ENCODE peak calls at places on chromosome 4, in eight cellular contexts. One of them, this sample, is unnamed.
A peak's percentile ranks its signal among the peaks of the same experiment; 100 is the strongest.

GRCh38 chr4:111960241-111960667 is 185.0 kb upstream of the FAM241A start:
- DNase-seq in coronary artery: no peak
- DNase-seq in heart left ventricle: no peak
- DNase-seq in CD8-positive, alpha-beta T cell: no peak
- DNase-seq in uterus: no peak
- DNase-seq in osteoblast: no peak
- DNase-seq in heart right ventricle: no peak
- DNase-seq in body of pancreas: no peak
- DNase-seq in this sample: no peak

GRCh38 chr4:26937136-26937535 is 76.5 kb downstream of the STIM2 start:
- DNase-seq in osteoblast: no peak
- DNase-seq in body of pancreas: no peak
- DNase-seq in uterus: no peak
- DNase-seq in heart left ventricle: no peak
- DNase-seq in CD8-positive, alpha-beta T cell: no peak
- DNase-seq in heart right ventricle: no peak
- DNase-seq in coronary artery: no peak
- DNase-seq in this sample: no peak

GRCh38 chr4:118033148-118034060 is 882 bp upstream of the NDST3 start:
- DNase-seq in coronary artery: no peak
- DNase-seq in uterus: no peak
- DNase-seq in CD8-positive, alpha-beta T cell: no peak
- DNase-seq in body of pancreas: peak; percentile 66
- DNase-seq in heart left ventricle: no peak
- DNase-seq in heart right ventricle: peak; percentile 16
- DNase-seq in osteoblast: peak; percentile 89
- DNase-seq in this sample: no peak

GRCh38 chr4:150133605-150134004 is 55.4 kb downstream of the DCLK2 start:
- DNase-seq in osteoblast: no peak
- DNase-seq in heart right ventricle: no peak
- DNase-seq in uterus: no peak
- DNase-seq in heart left ventricle: no peak
- DNase-seq in coronary artery: no peak
- DNase-seq in CD8-positive, alpha-beta T cell: no peak
- DNase-seq in body of pancreas: no peak
- DNase-seq in this sample: no peak

GRCh38 chr4:69684821-69685220 is 31.8 kb upstream of the UGT2A1 start:
- DNase-seq in body of pancreas: no peak
- DNase-seq in osteoblast: no peak
- DNase-seq in CD8-positive, alpha-beta T cell: no peak
- DNase-seq in heart left ventricle: no peak
- DNase-seq in uterus: no peak
- DNase-seq in heart right ventricle: no peak
- DNase-seq in coronary artery: no peak
- DNase-seq in this sample: no peak

GRCh38 chr4:125070869-125071268 is 243.9 kb upstream of the FAT4 start:
- DNase-seq in body of pancreas: peak; percentile 20
- DNase-seq in heart right ventricle: no peak
- DNase-seq in CD8-positive, alpha-beta T cell: no peak
- DNase-seq in osteoblast: no peak
- DNase-seq in coronary artery: no peak
- DNase-seq in heart left ventricle: no peak
- DNase-seq in uterus: no peak
- DNase-seq in this sample: no peak

GRCh38 chr4:86924805-86925204 is 10.0 kb upstream of the AFF1 start:
- DNase-seq in coronary artery: no peak
- DNase-seq in CD8-positive, alpha-beta T cell: no peak
- DNase-seq in uterus: no peak
- DNase-seq in heart left ventricle: no peak
- DNase-seq in heart right ventricle: no peak
- DNase-seq in osteoblast: no peak
- DNase-seq in body of pancreas: no peak
- DNase-seq in this sample: no peak

GRCh38 chr4:107618656-107619055 is 101.4 kb downstream of the PAPSS1 start:
- DNase-seq in coronary artery: no peak
- DNase-seq in uterus: no peak
- DNase-seq in heart left ventricle: no peak
- DNase-seq in CD8-positive, alpha-beta T cell: no peak
- DNase-seq in heart right ventricle: no peak
- DNase-seq in body of pancreas: no peak
- DNase-seq in osteoblast: no peak
- DNase-seq in this sample: no peak

GRCh38 chr4:42706086-42706485 is 49.2 kb upstream of the ATP8A1 start:
- DNase-seq in uterus: no peak
- DNase-seq in body of pancreas: no peak
- DNase-seq in CD8-positive, alpha-beta T cell: no peak
- DNase-seq in osteoblast: no peak
- DNase-seq in heart left ventricle: no peak
- DNase-seq in heart right ventricle: no peak
- DNase-seq in coronary artery: no peak
- DNase-seq in this sample: no peak

GRCh38 chr4:101279377-101279871 is 67.9 kb downstream of the PPP3CA start:
- DNase-seq in coronary artery: no peak
- DNase-seq in body of pancreas: peak; percentile 23
- DNase-seq in heart left ventricle: peak; percentile 66
- DNase-seq in heart right ventricle: no peak
- DNase-seq in osteoblast: peak; percentile 85
- DNase-seq in uterus: peak; percentile 71
- DNase-seq in CD8-positive, alpha-beta T cell: no peak
- DNase-seq in this sample: peak; percentile 86

GRCh38 chr4:126354784-126355183 is 1040.0 kb downstream of the FAT4 start:
- DNase-seq in osteoblast: no peak
- DNase-seq in coronary artery: no peak
- DNase-seq in heart left ventricle: no peak
- DNase-seq in uterus: no peak
- DNase-seq in heart right ventricle: no peak
- DNase-seq in CD8-positive, alpha-beta T cell: no peak
- DNase-seq in body of pancreas: no peak
- DNase-seq in this sample: no peak

GRCh38 chr4:76533314-76533713 is 98.3 kb downstream of the SHROOM3 start:
- DNase-seq in CD8-positive, alpha-beta T cell: no peak
- DNase-seq in heart right ventricle: no peak
- DNase-seq in osteoblast: no peak
- DNase-seq in heart left ventricle: no peak
- DNase-seq in body of pancreas: no peak
- DNase-seq in uterus: no peak
- DNase-seq in coronary artery: no peak
- DNase-seq in this sample: no peak

GRCh38 chr4:134337584-134337983 is 136.0 kb upstream of the PABPC4L start:
- DNase-seq in body of pancreas: no peak
- DNase-seq in heart left ventricle: no peak
- DNase-seq in osteoblast: no peak
- DNase-seq in CD8-positive, alpha-beta T cell: no peak
- DNase-seq in heart right ventricle: no peak
- DNase-seq in coronary artery: no peak
- DNase-seq in uterus: no peak
- DNase-seq in this sample: no peak

GRCh38 chr4:72275381-72275780 is 243.6 kb downstream of the NPFFR2 start:
- DNase-seq in body of pancreas: no peak
- DNase-seq in osteoblast: no peak
- DNase-seq in heart left ventricle: no peak
- DNase-seq in coronary artery: no peak
- DNase-seq in CD8-positive, alpha-beta T cell: no peak
- DNase-seq in heart right ventricle: no peak
- DNase-seq in uterus: no peak
- DNase-seq in this sample: no peak

GRCh38 chr4:77031544-77031943 is 44.2 kb downstream of the CCNI start:
- DNase-seq in uterus: no peak
- DNase-seq in body of pancreas: no peak
- DNase-seq in osteoblast: no peak
- DNase-seq in CD8-positive, alpha-beta T cell: no peak
- DNase-seq in heart right ventricle: no peak
- DNase-seq in heart left ventricle: no peak
- DNase-seq in coronary artery: no peak
- DNase-seq in this sample: no peak

GRCh38 chr4:86451560-86452322 is 91.9 kb upstream of the MAPK10 start:
- DNase-seq in body of pancreas: no peak
- DNase-seq in heart right ventricle: no peak
- DNase-seq in heart left ventricle: no peak
- DNase-seq in uterus: no peak
- DNase-seq in osteoblast: no peak
- DNase-seq in CD8-positive, alpha-beta T cell: no peak
- DNase-seq in coronary artery: no peak
- DNase-seq in this sample: no peak

GRCh38 chr4:154507170-154507569 is 15.6 kb upstream of the DCHS2 start:
- DNase-seq in body of pancreas: no peak
- DNase-seq in osteoblast: no peak
- DNase-seq in heart left ventricle: no peak
- DNase-seq in coronary artery: no peak
- DNase-seq in heart right ventricle: no peak
- DNase-seq in uterus: no peak
- DNase-seq in CD8-positive, alpha-beta T cell: no peak
- DNase-seq in this sample: no peak

GRCh38 chr4:74038161-74039064 is at the start of gene CXCL3:
- DNase-seq in heart right ventricle: peak; percentile 79
- DNase-seq in heart left ventricle: peak; percentile 79
- DNase-seq in body of pancreas: peak; percentile 84
- DNase-seq in osteoblast: peak; percentile 82
- DNase-seq in uterus: peak; percentile 47
- DNase-seq in coronary artery: peak; percentile 79
- DNase-seq in CD8-positive, alpha-beta T cell: peak; percentile 10
- DNase-seq in this sample: no peak

GRCh38 chr4:169254546-169254983 is 16.2 kb downstream of the SH3RF1 start:
- DNase-seq in heart left ventricle: peak; percentile 43
- DNase-seq in CD8-positive, alpha-beta T cell: no peak
- DNase-seq in coronary artery: no peak
- DNase-seq in body of pancreas: peak; percentile 26
- DNase-seq in uterus: no peak
- DNase-seq in heart right ventricle: no peak
- DNase-seq in osteoblast: no peak
- DNase-seq in this sample: peak; percentile 53

GRCh38 chr4:171534391-171534790 is 278.8 kb upstream of the GALNTL6 start:
- DNase-seq in heart left ventricle: no peak
- DNase-seq in CD8-positive, alpha-beta T cell: no peak
- DNase-seq in heart right ventricle: no peak
- DNase-seq in coronary artery: no peak
- DNase-seq in osteoblast: no peak
- DNase-seq in body of pancreas: no peak
- DNase-seq in uterus: no peak
- DNase-seq in this sample: no peak

GRCh38 chr4:72383439-72383838 is 185.6 kb downstream of the ADAMTS3 start:
- DNase-seq in coronary artery: no peak
- DNase-seq in body of pancreas: no peak
- DNase-seq in uterus: no peak
- DNase-seq in CD8-positive, alpha-beta T cell: no peak
- DNase-seq in heart right ventricle: no peak
- DNase-seq in osteoblast: peak; percentile 21
- DNase-seq in heart left ventricle: no peak
- DNase-seq in this sample: no peak

GRCh38 chr4:85756938-85757337 is 282.0 kb downstream of the ARHGAP24 start:
- DNase-seq in body of pancreas: peak; percentile 48
- DNase-seq in CD8-positive, alpha-beta T cell: no peak
- DNase-seq in heart right ventricle: no peak
- DNase-seq in heart left ventricle: no peak
- DNase-seq in osteoblast: peak; percentile 42
- DNase-seq in uterus: no peak
- DNase-seq in coronary artery: no peak
- DNase-seq in this sample: no peak

GRCh38 chr4:118352843-118353373 is at the start of gene PRSS12:
- DNase-seq in heart right ventricle: peak; percentile 54
- DNase-seq in CD8-positive, alpha-beta T cell: peak; percentile 46
- DNase-seq in osteoblast: peak; percentile 96
- DNase-seq in coronary artery: no peak
- DNase-seq in heart left ventricle: peak; percentile 39
- DNase-seq in uterus: peak; percentile 22
- DNase-seq in body of pancreas: peak; percentile 89
- DNase-seq in this sample: peak; percentile 41

GRCh38 chr4:12729384-12729783 is 754.8 kb downstream of the RAB28 start:
- DNase-seq in body of pancreas: no peak
- DNase-seq in CD8-positive, alpha-beta T cell: no peak
- DNase-seq in osteoblast: no peak
- DNase-seq in heart left ventricle: no peak
- DNase-seq in heart right ventricle: no peak
- DNase-seq in uterus: no peak
- DNase-seq in coronary artery: no peak
- DNase-seq in this sample: no peak
- TF ChIP-seq CTCF in body of pancreas: peak; percentile 27
- TF ChIP-seq CTCF in CD8-positive, alpha-beta T cell: peak; percentile 55
- TF ChIP-seq CTCF in osteoblast: peak; percentile 45
- TF ChIP-seq CTCF in heart left ventricle: peak; percentile 38
- TF ChIP-seq CTCF in heart right ventricle: peak; percentile 37
- TF ChIP-seq CTCF in uterus: no peak
- TF ChIP-seq CTCF in coronary artery: no peak
- TF ChIP-seq CTCF in this sample: peak; percentile 42

DNA sequence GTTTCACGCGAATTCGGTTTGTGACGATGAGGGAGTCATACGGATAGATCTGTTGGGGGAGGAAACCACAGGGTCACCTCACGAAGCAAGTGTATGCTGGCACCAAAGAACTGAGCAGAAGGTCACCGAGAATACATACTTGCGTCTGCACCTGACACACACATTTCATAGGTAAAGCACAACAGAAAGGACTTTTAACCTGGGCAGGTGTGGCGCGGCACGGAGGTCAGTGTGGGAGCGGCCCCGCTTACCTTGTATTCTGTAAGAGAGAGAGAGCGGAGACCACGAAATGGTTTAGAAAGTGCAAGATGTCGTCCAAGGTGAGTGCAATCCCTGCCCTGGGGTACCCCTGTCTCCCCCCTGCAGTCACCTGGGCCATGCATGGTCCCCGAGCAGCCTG is 43.6 kb upstream of the AFAP1 start:
- DNase-seq in heart right ventricle: no peak
- DNase-seq in heart left ventricle: no peak
- DNase-seq in uterus: no peak
- DNase-seq in osteoblast: peak; percentile 49
- DNase-seq in coronary artery: no peak
- DNase-seq in CD8-positive, alpha-beta T cell: no peak
- DNase-seq in body of pancreas: no peak
- DNase-seq in this sample: no peak
- H3K27ac ChIP-seq in heart right ventricle: no peak overlapping the region
- H3K27ac ChIP-seq in heart left ventricle: no peak overlapping the region
- H3K27ac ChIP-seq in uterus: no peak overlapping the region
- H3K27ac ChIP-seq in osteoblast: no peak overlapping the region
- H3K27ac ChIP-seq in coronary artery: no peak overlapping the region
- H3K27ac ChIP-seq in CD8-positive, alpha-beta T cell: no peak overlapping the region
- H3K27ac ChIP-seq in body of pancreas: no peak overlapping the region
- H3K27ac ChIP-seq in this sample: no peak overlapping the region

GRCh38 chr4:158993895-158994294 is 109.0 kb upstream of the RAPGEF2 start:
- DNase-seq in body of pancreas: no peak
- DNase-seq in CD8-positive, alpha-beta T cell: no peak
- DNase-seq in heart right ventricle: no peak
- DNase-seq in coronary artery: no peak
- DNase-seq in uterus: no peak
- DNase-seq in heart left ventricle: no peak
- DNase-seq in osteoblast: no peak
- DNase-seq in this sample: no peak
- H3K4me3 ChIP-seq in body of pancreas: no peak overlapping the region
- H3K4me3 ChIP-seq in CD8-positive, alpha-beta T cell: no peak overlapping the region
- H3K4me3 ChIP-seq in heart right ventricle: no peak overlapping the region
- H3K4me3 ChIP-seq in coronary artery: no peak overlapping the region
- H3K4me3 ChIP-seq in uterus: no peak overlapping the region
- H3K4me3 ChIP-seq in heart left ventricle: no peak overlapping the region
- H3K4me3 ChIP-seq in osteoblast: no peak overlapping the region
- H3K4me3 ChIP-seq in this sample: no peak overlapping the region

DNA sequence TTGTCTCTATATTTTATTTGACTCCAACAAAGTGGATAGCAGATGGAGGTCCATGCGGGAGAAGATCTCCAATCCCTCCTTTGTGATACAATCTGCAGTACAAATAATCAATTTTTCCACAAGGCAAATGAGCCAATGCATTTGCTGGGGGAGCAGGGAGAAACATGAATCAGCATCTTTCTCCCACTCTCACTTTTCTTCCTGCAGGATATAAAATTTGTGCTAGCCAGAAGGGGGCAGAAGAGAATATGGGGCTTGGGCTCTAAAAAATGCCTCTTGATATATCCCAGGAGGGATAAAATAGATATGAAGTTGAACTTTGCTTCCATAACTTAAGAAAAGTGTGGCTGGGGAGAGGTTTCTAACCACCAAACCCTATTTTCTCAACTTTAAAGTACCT is 38.3 kb upstream of the CWH43 start:
- DNase-seq in body of pancreas: no peak
- DNase-seq in heart right ventricle: no peak
- DNase-seq in osteoblast: no peak
- DNase-seq in uterus: no peak
- DNase-seq in CD8-positive, alpha-beta T cell: no peak
- DNase-seq in heart left ventricle: no peak
- DNase-seq in coronary artery: no peak
- DNase-seq in this sample: no peak
- TF ChIP-seq CTCF in body of pancreas: no peak
- TF ChIP-seq CTCF in heart right ventricle: no peak
- TF ChIP-seq CTCF in osteoblast: no peak
- TF ChIP-seq CTCF in uterus: no peak
- TF ChIP-seq CTCF in CD8-positive, alpha-beta T cell: no peak
- TF ChIP-seq CTCF in heart left ventricle: no peak
- TF ChIP-seq CTCF in coronary artery: no peak
- TF ChIP-seq CTCF in this sample: no peak

This sample was measured in AG04450.